ENCODE peak calls at places on chromosomes 4 and X, in four cellular contexts. B is fibroblast of lung, R is sigmoid colon, E is adipocyte. K is an unnamed sample.

GRCh38 chrX:41276661-41277506 is 57.1 kb upstream of the DDX3X start:
- DNase-seq in R (no peak), E (no peak), B (peak), K (no peak)

GRCh38 chr4:534576-535151 is 35.7 kb downstream of the PIGG start:
- DNase-seq in B (no peak), R (no peak), E (no peak), K (no peak)

GRCh38 chr4:6928067-6928466 is 18.4 kb downstream of the TBC1D14 start:
- DNase-seq in R (no peak), B (no peak), E (no peak), K (no peak)

GRCh38 chrX:147914609-147915008 is 2.9 kb downstream of the FMR1 start:
- DNase-seq in R (no peak), E (no peak), B (no peak), K (no peak)

GRCh38 chrX:40005290-40006011 is 92.3 kb downstream of the BCOR start:
- DNase-seq in E (no peak), R (no peak), B (no peak), K (no peak)

GRCh38 chr4:8394125-8394524 is 46.4 kb downstream of the ACOX3 start:
- DNase-seq in E (peak), B (peak), R (peak), K (peak)

GRCh38 chr4:18735740-18736288 is 714.3 kb upstream of the LCORL start:
- DNase-seq in E (no peak), R (no peak), B (no peak), K (no peak)

GRCh38 chr4:147754037-147754445 is 22.2 kb downstream of the ARHGAP10 start:
- DNase-seq in E (peak), B (peak), R (no peak), K (peak)

GRCh38 chr4:105900541-105900940 is 5.3 kb downstream of the NPNT start:
- DNase-seq in R (no peak), E (no peak), B (no peak), K (no peak)

GRCh38 chr4:110704748-110705439 is 82.0 kb upstream of the PITX2 start:
- DNase-seq in E (no peak), B (no peak), R (no peak), K (no peak)

GRCh38 chr4:124804584-124804983 is 92.1 kb upstream of the ANKRD50 start:
- DNase-seq in R (no peak), E (peak), B (no peak), K (no peak)

DNA sequence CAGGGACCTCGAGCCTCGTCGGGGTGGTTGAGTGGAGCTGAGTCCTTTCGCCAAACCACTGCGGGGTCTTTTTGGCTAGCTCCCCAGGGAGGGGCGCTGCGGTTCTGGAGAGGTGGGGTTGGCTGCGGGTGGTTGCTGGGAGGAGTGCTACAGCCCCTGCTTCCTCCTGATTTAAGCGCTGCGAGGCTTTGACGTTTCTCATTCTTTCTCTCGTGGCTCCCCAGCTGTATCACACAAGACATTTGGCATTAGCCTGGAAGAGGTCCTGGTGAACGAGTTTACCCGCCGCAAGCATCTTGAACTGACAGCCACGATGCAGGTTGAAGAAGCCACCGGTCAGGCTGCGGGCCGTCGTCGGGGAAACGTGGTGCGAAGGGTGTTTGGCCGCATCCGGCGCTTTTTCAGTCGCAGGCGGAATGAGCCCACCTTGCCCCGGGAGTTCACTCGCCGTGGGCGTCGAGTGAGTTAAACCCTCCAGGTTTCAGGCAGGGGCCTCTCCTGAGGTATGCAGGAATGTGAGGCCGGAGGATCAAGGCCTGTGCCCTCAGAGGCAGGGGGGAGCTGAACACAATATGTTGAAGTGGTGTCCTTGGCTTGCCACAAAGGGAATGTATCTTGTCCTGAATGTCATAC is 25.5 kb downstream of the ARHGAP36 start:
- DNase-seq in B (no peak), E (no peak), R (no peak), K (no peak)
- H3K4me3 ChIP-seq in B (no peak), E (no peak), R (no peak), K (no peak)

GRCh38 chr4:93645120-93645519 is 183.4 kb upstream of the ATOH1 start:
- DNase-seq in B (no peak), E (no peak), R (no peak), K (no peak)

GRCh38 chr4:93649828-93650227 is 178.7 kb upstream of the ATOH1 start:
- DNase-seq in R (no peak), B (no peak), E (no peak), K (no peak)

GRCh38 chr4:93646225-93646930 is 182.2 kb upstream of the ATOH1 start:
- DNase-seq in R (no peak), B (peak), E (peak), K (no peak)

GRCh38 chr4:93648258-93648657 is 180.3 kb upstream of the ATOH1 start:
- DNase-seq in E (no peak), B (no peak), R (no peak), K (no peak)
- H3K4me3 ChIP-seq in E (no peak), B (no peak), R (no peak), K (no peak)

GRCh38 chr4:2172627-2173231 is 69.2 kb downstream of the HAUS3 start:
- DNase-seq in B (no peak), R (no peak), E (no peak), K (no peak)
- H3K4me3 ChIP-seq in B (no peak), R (no peak), E (no peak), K (no peak)

GRCh38 chr4:3389186-3389878 is 52.4 kb upstream of the HGFAC start:
- DNase-seq in B (no peak), R (peak), E (no peak), K (no peak)
- H3K4me3 ChIP-seq in B (peak), R (no peak), E (peak), K (peak)

K was measured in skeletal muscle cell.